ENCODE peak calls at places on chromosomes 5 and 9, in eight cellular contexts. W, J, A, E, Q, D, L and M are unnamed samples.

GRCh38 chr5:73564018-73564417 is 1.4 kb downstream of the ANKRA2 start:
- DNase-seq in W (no peak), J (no peak), A (no peak), E (no peak), Q (peak; percentile 8), D (peak; percentile 6), L (peak; percentile 9), M (no peak)

GRCh38 chr9:36018755-36019720 is 17.7 kb upstream of the RECK start:
- DNase-seq in W (no peak), J (no peak), A (no peak), E (no peak), Q (no peak), D (no peak), L (no peak), M (no peak)

GRCh38 chr9:618478-618877 is 223.0 kb upstream of the DMRT1 start:
- DNase-seq in W (no peak), J (no peak), A (no peak), E (no peak), Q (no peak), D (peak; percentile 27), L (peak; percentile 86), M (no peak)

GRCh38 chr9:129413537-129414376 is 207.1 kb downstream of the C9orf50 start:
- DNase-seq in W (peak; percentile 100), J (peak; percentile 98), A (peak; percentile 98), E (peak; percentile 93), Q (peak; percentile 97), D (peak; percentile 96), L (peak; percentile 97), M (peak; percentile 32)

GRCh38 chr9:126607731-126608130 is 6.0 kb upstream of the LMX1B start:
- DNase-seq in W (no peak), J (no peak), A (no peak), E (no peak), Q (no peak), D (no peak), L (no peak), M (no peak)

GRCh38 chr5:142913728-142914338 is 143.7 kb downstream of the ARHGAP26 start:
- DNase-seq in W (no peak), J (no peak), A (no peak), E (no peak), Q (no peak), D (no peak), L (no peak), M (no peak)

GRCh38 chr9:131773911-131774379 is 34.1 kb upstream of the RAPGEF1 start:
- DNase-seq in W (no peak), J (no peak), A (peak; percentile 46), E (peak; percentile 42), Q (peak; percentile 47), D (peak; percentile 43), L (peak; percentile 73), M (no peak)

GRCh38 chr5:119291056-119291455 is 64.8 kb upstream of the TNFAIP8 start:
- DNase-seq in W (no peak), J (no peak), A (no peak), E (no peak), Q (no peak), D (no peak), L (no peak), M (no peak)